ENCODE peak calls at places on chromosomes 6 and 20, in eight cellular contexts. H, X, F, B, V, J, R and Y are unnamed samples. For H3K4me1, the result is how much of the 10 kb centered on the place peaks cover.

GRCh38 chr20:59827138-59828056 is 106.0 kb downstream of the SYCP2 start:
- DNase-seq in H (no peak), V (no peak), X (no peak), F (no peak), B (no peak), R (no peak), J (peak), Y (no peak)

GRCh38 chr6:148535976-148536375 is 193.3 kb downstream of the SASH1 start:
- DNase-seq in H (no peak), B (no peak), J (no peak), F (no peak), R (no peak), X (no peak), V (no peak), Y (no peak)

GRCh38 chr6:72963946-72964345 is 261.4 kb downstream of the KHDC1L start:
- DNase-seq in V (no peak), B (no peak), H (no peak), J (no peak), X (no peak), R (no peak), F (no peak), Y (no peak)

GRCh38 chr6:29130644-29131043 is 22.8 kb downstream of the OR2J3 start:
- DNase-seq in F (no peak), B (no peak), J (no peak), H (no peak), X (no peak), R (no peak), V (no peak), Y (no peak)

GRCh38 chr20:46955601-46956556 is 61.2 kb downstream of the EYA2 start:
- DNase-seq in B (no peak), X (no peak), R (no peak), H (no peak), F (no peak), V (no peak), J (no peak), Y (no peak)

GRCh38 chr20:10665791-10666190 is 8.0 kb downstream of the JAG1 start:
- DNase-seq in R (no peak), X (no peak), F (no peak), H (no peak), B (no peak), V (no peak), J (peak), Y (no peak)

GRCh38 chr20:36538026-36538764 is 3.1 kb upstream of the MYL9 start:
- DNase-seq in V (no peak), F (no peak), H (no peak), J (peak), X (no peak), B (no peak), R (no peak), Y (no peak)

GRCh38 chr6:169248521-169248971 is 5.1 kb downstream of the THBS2 start:
- DNase-seq in J (no peak), B (no peak), X (no peak), F (no peak), H (no peak), R (no peak), V (no peak), Y (peak)

GRCh38 chr6:152122434-152122833 is 315.0 kb downstream of the ESR1 start:
- DNase-seq in X (no peak), J (no peak), B (no peak), R (no peak), F (no peak), V (no peak), H (no peak), Y (no peak)

GRCh38 chr20:44209691-44210421 is 715 bp downstream of the OSER1 start:
- DNase-seq in V (peak), J (no peak), R (peak), F (no peak), X (no peak), H (no peak), B (no peak), Y (no peak)

GRCh38 chr20:61340157-61340556 is 88.1 kb downstream of the CDH4 start:
- DNase-seq in V (no peak), J (peak), X (no peak), B (no peak), F (no peak), R (no peak), H (no peak), Y (no peak)

GRCh38 chr6:100175814-100176275 is 181.8 kb upstream of the MCHR2 start:
- DNase-seq in H (peak), X (no peak), F (no peak), B (no peak), J (no peak), R (no peak), V (no peak), Y (no peak)

GRCh38 chr6:7323074-7323473 is 10.1 kb upstream of the SSR1 start:
- DNase-seq in J (no peak), V (no peak), F (no peak), B (no peak), H (no peak), X (no peak), R (no peak), Y (no peak)

GRCh38 chr6:41642960-41643898 is 5.0 kb downstream of the MDFI start:
- DNase-seq in H (no peak), V (no peak), R (no peak), X (no peak), B (no peak), J (no peak), F (no peak), Y (peak)

GRCh38 chr6:41645007-41645618 is 6.8 kb downstream of the MDFI start:
- DNase-seq in R (no peak), X (no peak), B (no peak), F (no peak), J (peak), V (no peak), H (no peak), Y (no peak)

GRCh38 chr6:41646026-41646795 is 7.9 kb downstream of the MDFI start:
- DNase-seq in R (no peak), F (no peak), X (no peak), J (no peak), B (no peak), V (no peak), H (no peak), Y (no peak)

GRCh38 chr6:41643899-41644269 is 5.6 kb downstream of the MDFI start:
- DNase-seq in B (no peak), X (no peak), J (no peak), V (no peak), F (no peak), R (no peak), H (no peak), Y (no peak)

DNA sequence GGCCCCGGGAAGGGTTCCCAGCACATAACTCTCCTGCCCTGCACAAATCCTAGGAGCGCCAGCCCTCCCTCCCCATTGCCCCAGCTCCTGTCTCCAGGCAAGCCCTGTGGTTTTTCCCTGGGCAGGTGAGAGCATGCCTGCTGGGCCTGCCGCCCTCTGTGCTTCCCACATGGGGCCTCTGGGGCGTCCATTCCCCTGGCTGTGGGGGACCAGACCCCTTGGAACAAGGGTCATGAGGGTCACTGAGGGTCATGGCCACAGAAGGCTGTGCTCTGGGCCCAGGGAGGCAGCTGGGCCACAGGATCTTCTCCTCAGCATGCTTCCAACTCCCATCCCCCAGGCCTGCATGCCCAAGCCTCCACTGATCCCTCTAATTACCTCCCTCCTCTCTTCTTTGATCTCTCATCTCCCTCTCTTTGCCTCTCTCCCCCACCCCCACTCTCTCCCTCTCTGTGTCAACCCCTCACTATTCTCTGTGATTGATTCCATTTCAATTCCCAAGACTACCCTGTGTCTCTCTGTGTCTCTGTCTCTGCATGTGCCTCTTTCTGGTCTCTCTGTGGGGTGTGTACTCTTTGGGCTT is 6.1 kb downstream of the MDFI start:
- DNase-seq in H (no peak), V (no peak), B (no peak), F (no peak), R (no peak), X (no peak), J (no peak), Y (no peak)
- H3K4me1 ChIP-seq in H (under half), V (under half), B (under half), F (under half), R (under half), X (under half), J (under half), Y (under half)

GRCh38 chr6:112205521-112206458 is 48.6 kb downstream of the LAMA4 start:
- DNase-seq in V (no peak), B (no peak), H (no peak), F (no peak), J (no peak), R (no peak), X (no peak), Y (no peak)

GRCh38 chr6:112203577-112204349 is 50.6 kb downstream of the LAMA4 start:
- DNase-seq in F (no peak), X (no peak), R (no peak), B (no peak), H (no peak), V (no peak), J (no peak), Y (no peak)

GRCh38 chr6:112204350-112204706 is 50.0 kb downstream of the LAMA4 start:
- DNase-seq in R (no peak), J (no peak), F (no peak), H (no peak), B (no peak), V (no peak), X (no peak), Y (no peak)

GRCh38 chr6:112207773-112208172 is 46.6 kb downstream of the LAMA4 start:
- DNase-seq in J (no peak), X (no peak), F (no peak), V (no peak), R (no peak), B (no peak), H (no peak), Y (no peak)

DNA sequence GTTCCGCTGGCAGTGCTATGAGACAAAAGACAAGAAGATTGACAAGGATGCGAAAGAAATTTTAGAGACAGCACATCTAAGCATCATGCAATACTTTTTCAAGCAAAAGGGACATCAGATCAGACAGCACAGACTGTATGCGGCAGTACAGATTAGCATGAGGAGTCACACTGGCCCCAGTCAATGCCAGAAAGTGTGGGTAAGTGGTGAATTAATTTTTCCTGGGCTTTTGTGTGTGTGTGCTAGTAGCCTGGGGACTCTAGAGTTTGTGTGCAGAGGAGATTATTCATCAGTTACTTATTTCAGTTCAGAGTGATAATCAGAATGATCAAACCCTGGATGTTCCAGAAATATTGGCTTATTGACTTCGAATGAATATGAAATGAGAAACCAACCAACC is 47.2 kb downstream of the LAMA4 start:
- DNase-seq in X (no peak), J (no peak), B (no peak), V (no peak), R (no peak), F (no peak), H (no peak), Y (no peak)
- H3K4me1 ChIP-seq in X (under half), J (under half), B (under half), V (under half), R (under half), F (under half), H (under half), Y (under half)

GRCh38 chr20:2114990-2115681 is 13.5 kb downstream of the STK35 start:
- DNase-seq in R (no peak), X (no peak), H (no peak), J (peak), B (no peak), V (no peak), F (no peak), Y (peak)
- H3K4me1 ChIP-seq in R (under half), X (under half), H (under half), J (half or more), B (under half), V (under half), F (under half), Y (half or more)

GRCh38 chr6:116682334-116682712 is 1.3 kb downstream of the KPNA5 start:
- DNase-seq in H (no peak), X (no peak), V (peak), B (peak), J (no peak), R (no peak), F (no peak), Y (no peak)
- H3K4me1 ChIP-seq in H (under half), X (under half), V (under half), B (under half), J (under half), R (under half), F (under half), Y (under half)